ENCODE peak calls at places on chromosomes 5 and 9, in ten cellular contexts. P is H1, V is prostate gland, R is sigmoid colon, G is endothelial cell of umbilical vein, D is spleen, N is stomach, A is K562, Y is HCT116, T is suprapubic skin. M is an unnamed sample.
A peak's percentile ranks its signal among the peaks of the same experiment; 100 is the strongest.

GRCh38 chr9:22079873-22080341 is 70.8 kb upstream of the CDKN2B start:
- DNase-seq in P (no peak), V (no peak), R (peak; percentile 74), G (no peak), D (no peak), N (no peak), A (no peak), Y (no peak), T (no peak), M (no peak)

GRCh38 chr5:154390096-154390495 is 55.7 kb upstream of the SAP30L start:
- DNase-seq in P (no peak), V (no peak), R (no peak), G (peak; percentile 71), D (no peak), N (no peak), A (no peak), Y (no peak), T (no peak), M (no peak)

GRCh38 chr5:5040712-5041111 is 99.4 kb upstream of the ADAMTS16 start:
- DNase-seq in P (no peak), V (no peak), R (no peak), G (no peak), D (no peak), N (no peak), A (no peak), Y (no peak), T (no peak), M (no peak)

GRCh38 chr5:146344155-146345118 is 5.8 kb downstream of the POU4F3 start:
- DNase-seq in P (peak; percentile 73), V (no peak), R (no peak), G (no peak), D (no peak), N (no peak), A (peak; percentile 23), Y (no peak), T (no peak), M (no peak)

GRCh38 chr9:107547303-107547702 is 57.7 kb upstream of the KLF4 start:
- DNase-seq in P (no peak), V (no peak), R (no peak), G (no peak), D (no peak), N (no peak), A (no peak), Y (no peak), T (no peak), M (no peak)

GRCh38 chr5:120055858-120056257 is 408.2 kb upstream of the PRR16 start:
- DNase-seq in P (no peak), V (peak; percentile 26), R (no peak), G (peak; percentile 17), D (no peak), N (no peak), A (no peak), Y (peak; percentile 4), T (no peak), M (no peak)

GRCh38 chr5:125874717-125875116 is 548.5 kb upstream of the GRAMD2B start:
- DNase-seq in P (no peak), V (no peak), R (no peak), G (no peak), D (no peak), N (no peak), A (no peak), Y (no peak), T (no peak), M (no peak)

GRCh38 chr5:52725065-52725746 is 62.5 kb upstream of the ITGA1 start:
- DNase-seq in P (no peak), V (peak; percentile 6), R (no peak), G (no peak), D (no peak), N (peak; percentile 33), A (no peak), Y (no peak), T (no peak), M (no peak)

GRCh38 chr9:35566417-35566816 is 38.6 kb upstream of the TESK1 start:
- DNase-seq in P (no peak), V (no peak), R (no peak), G (no peak), D (no peak), N (no peak), A (peak; percentile 17), Y (no peak), T (no peak), M (no peak)

GRCh38 chr9:121915304-121915625 is 177.8 kb downstream of the TTLL11 start:
- DNase-seq in P (no peak), V (no peak), R (no peak), G (no peak), D (no peak), N (no peak), A (no peak), Y (no peak), T (no peak), M (no peak)

GRCh38 chr5:168874713-168875380 is 295.7 kb upstream of the PANK3 start:
- DNase-seq in P (peak; percentile 23), V (no peak), R (no peak), G (no peak), D (no peak), N (no peak), A (peak; percentile 21), Y (peak; percentile 16), T (no peak), M (no peak)

DNA sequence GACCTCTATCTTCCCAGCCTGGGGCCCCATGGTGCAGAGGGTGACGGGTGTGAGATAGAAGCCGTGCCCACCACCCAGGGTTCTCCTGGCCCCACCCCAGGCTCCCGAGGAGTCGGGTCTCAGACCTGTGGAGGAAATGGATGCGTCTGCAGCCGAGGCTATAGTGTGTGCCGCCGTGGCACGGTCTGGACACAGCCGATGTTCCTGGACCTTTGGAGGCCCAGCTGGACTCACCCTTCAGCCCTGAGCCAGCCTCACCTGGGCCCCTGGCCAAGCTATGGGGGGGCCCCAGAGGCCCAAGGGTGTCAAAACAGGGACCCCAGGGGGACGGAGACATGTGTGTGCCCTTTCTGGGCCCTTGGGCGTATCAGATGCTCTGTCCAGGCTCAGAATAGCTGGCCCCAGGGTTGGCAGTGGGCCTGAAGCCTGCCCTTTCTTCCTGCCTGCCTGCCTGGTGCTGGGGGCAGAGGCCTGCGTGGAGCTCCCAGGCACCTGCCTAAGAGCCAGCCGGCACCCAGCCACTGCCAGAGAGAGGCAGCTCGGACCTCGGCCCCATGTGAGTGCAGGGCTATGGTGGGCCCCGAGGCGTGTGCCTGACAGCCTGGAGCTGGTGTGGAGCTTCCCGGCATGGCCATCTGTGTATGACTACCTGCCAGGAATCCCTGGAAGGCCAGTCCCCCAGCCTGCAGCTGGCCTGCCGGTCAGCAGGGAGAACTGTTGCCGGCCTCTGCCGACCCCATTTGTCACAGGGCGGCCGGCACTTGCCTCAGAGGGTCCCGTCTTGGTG is 41.8 kb downstream of the KCNT1 start:
- DNase-seq in P (no peak), V (no peak), R (no peak), G (no peak), D (no peak), N (no peak), A (no peak), Y (no peak), T (no peak), M (no peak)
- TF ChIP-seq POLR2A in P (no peak), V (no peak), R (no peak), G (no peak), D (no peak), N (no peak), A (no peak), Y (no peak), T (no peak), M (no peak)

DNA sequence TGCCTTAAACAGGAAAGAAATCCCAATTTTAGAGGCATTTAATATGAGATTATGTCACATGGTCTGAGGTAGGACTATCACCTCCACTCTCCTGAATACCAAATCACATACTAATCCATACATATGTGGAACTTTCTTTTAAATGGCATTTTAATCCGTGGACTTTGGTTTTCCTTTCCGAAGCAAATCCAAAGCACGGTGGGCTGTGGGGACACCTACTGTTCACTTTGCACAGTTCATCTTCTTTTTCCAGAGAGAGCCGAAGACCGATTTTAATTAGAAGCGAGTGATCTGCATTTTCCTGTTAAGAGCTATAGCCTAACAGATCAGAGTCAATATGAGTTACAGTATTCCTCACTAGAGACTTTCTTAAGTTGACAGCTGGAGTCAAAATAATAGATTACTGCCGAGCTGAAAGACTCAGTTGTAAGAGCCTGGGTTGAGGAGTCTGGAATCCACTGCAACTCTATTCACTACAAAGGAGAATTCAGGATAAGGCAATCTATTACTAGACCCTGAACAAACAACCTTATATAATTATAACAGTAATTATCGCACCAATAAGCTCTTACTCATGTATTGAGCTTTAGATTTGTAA is 144.8 kb downstream of the TRPM6 start:
- DNase-seq in P (no peak), V (no peak), R (no peak), G (peak; percentile 44), D (no peak), N (no peak), A (peak; percentile 8), Y (peak; percentile 19), T (no peak), M (no peak)
- TF ChIP-seq POLR2AphosphoS5 in P (no peak), V (no peak), R (no peak), G (no peak), D (no peak), N (no peak), A (no peak), Y (no peak), T (no peak), M (no peak)

GRCh38 chr9:134796882-134797281 is 83.7 kb upstream of the FCN2 start:
- DNase-seq in P (no peak), V (no peak), R (no peak), G (no peak), D (no peak), N (no peak), A (no peak), Y (no peak), T (no peak), M (no peak)

GRCh38 chr9:134791009-134791408 is 89.6 kb upstream of the FCN2 start:
- DNase-seq in P (no peak), V (no peak), R (no peak), G (no peak), D (no peak), N (no peak), A (no peak), Y (no peak), T (no peak), M (no peak)

GRCh38 chr9:134794726-134795370 is 85.8 kb upstream of the FCN2 start:
- DNase-seq in P (no peak), V (no peak), R (no peak), G (no peak), D (no peak), N (no peak), A (no peak), Y (no peak), T (no peak), M (no peak)

GRCh38 chr9:134792627-134793026 is 88.0 kb upstream of the FCN2 start:
- DNase-seq in P (no peak), V (no peak), R (no peak), G (no peak), D (no peak), N (no peak), A (no peak), Y (no peak), T (no peak), M (no peak)

GRCh38 chr9:134793281-134793680 is 87.3 kb upstream of the FCN2 start:
- DNase-seq in P (no peak), V (no peak), R (no peak), G (no peak), D (no peak), N (no peak), A (no peak), Y (no peak), T (no peak), M (no peak)
- TF ChIP-seq POLR2A in P (no peak), V (no peak), R (no peak), G (no peak), D (no peak), N (no peak), A (no peak), Y (no peak), T (no peak), M (no peak)

GRCh38 chr5:142108432-142109355 is at the start of gene NDFIP1:
- DNase-seq in P (peak; percentile 27), V (peak; percentile 78), R (peak; percentile 91), G (peak; percentile 85), D (peak; percentile 98), N (peak; percentile 89), A (peak; percentile 88), Y (peak; percentile 28), T (peak; percentile 87), M (peak; percentile 59)
- TF ChIP-seq POLR2AphosphoS5 in P (peak; percentile 73), V (peak; percentile 35), R (peak; percentile 97), G (peak; percentile 89), D (peak; percentile 94), N (peak; percentile 94), A (peak; percentile 61), Y (peak; percentile 93), T (peak; percentile 48), M (no peak)

M was measured in GM12891.